ENCODE peak calls at places on chromosomes 7 and 10, in ten cellular contexts. E is SK-N-SH, F is aorta, R is GM23248, Y is pancreas, D is IMR-90, S is mesendoderm, W is HL-60, P is ovary, K is bronchial epithelial cell. A is an unnamed sample. For H3K27me3, the result is how much of the 10 kb centered on the place peaks cover.

GRCh38 chr10:91909178-91909677 is at the start of gene FGFBP3:
- DNase-seq in E (peak), F (no peak), R (peak), Y (peak), D (peak), S (peak), W (peak), P (peak), K (peak), A (no peak)

GRCh38 chr10:87578799-87579401 is 74.2 kb downstream of the MINPP1 start:
- DNase-seq in E (no peak), F (no peak), R (peak), Y (no peak), D (peak), S (no peak), W (no peak), P (no peak), K (peak), A (no peak)

GRCh38 chr10:17756557-17757208 is 4.7 kb downstream of the TMEM236 start:
- DNase-seq in E (no peak), F (no peak), R (peak), Y (no peak), D (peak), S (no peak), W (no peak), P (no peak), K (peak), A (no peak)

GRCh38 chr10:131188494-131188893 is 123.0 kb downstream of the TCERG1L start:
- DNase-seq in E (no peak), F (no peak), R (no peak), Y (no peak), D (no peak), S (no peak), W (no peak), P (no peak), K (no peak), A (no peak)

GRCh38 chr10:17061418-17061817 is 68.2 kb downstream of the CUBN start:
- DNase-seq in E (no peak), F (no peak), R (peak), Y (no peak), D (peak), S (peak), W (no peak), P (no peak), K (no peak), A (no peak)

GRCh38 chr7:39265912-39266591 is 288.3 kb downstream of the POU6F2 start:
- DNase-seq in E (no peak), F (no peak), R (no peak), Y (no peak), D (no peak), S (no peak), W (no peak), P (no peak), K (no peak), A (no peak)

GRCh38 chr10:31623466-31623865 is 304.4 kb downstream of the ZEB1 start:
- DNase-seq in E (no peak), F (no peak), R (peak), Y (no peak), D (peak), S (no peak), W (no peak), P (no peak), K (no peak), A (no peak)

GRCh38 chr7:156147104-156147503 is 334.8 kb upstream of the SHH start:
- DNase-seq in E (no peak), F (no peak), R (no peak), Y (peak), D (no peak), S (no peak), W (no peak), P (no peak), K (no peak), A (no peak)

GRCh38 chr7:115099906-115100305 is 178.0 kb downstream of the MDFIC start:
- DNase-seq in E (no peak), F (no peak), R (peak), Y (peak), D (peak), S (no peak), W (no peak), P (no peak), K (peak), A (peak)

GRCh38 chr7:68980011-68980410 is 618.3 kb upstream of the AUTS2 start:
- DNase-seq in E (no peak), F (no peak), R (peak), Y (no peak), D (no peak), S (no peak), W (no peak), P (no peak), K (peak), A (no peak)

GRCh38 chr7:101410743-101411476 is 48.2 kb downstream of the COL26A1 start:
- DNase-seq in E (peak), F (no peak), R (peak), Y (peak), D (no peak), S (peak), W (no peak), P (no peak), K (no peak), A (no peak)

GRCh38 chr10:21724695-21725371 is 190.8 kb downstream of the MLLT10 start:
- DNase-seq in E (peak), F (peak), R (peak), Y (peak), D (peak), S (peak), W (peak), P (peak), K (peak), A (peak)

GRCh38 chr7:12094365-12094921 is 116.7 kb upstream of the TMEM106B start:
- DNase-seq in E (no peak), F (no peak), R (no peak), Y (no peak), D (no peak), S (peak), W (no peak), P (no peak), K (peak), A (no peak)

GRCh38 chr10:10663587-10663986 is 354.1 kb upstream of the CELF2 start:
- DNase-seq in E (no peak), F (no peak), R (no peak), Y (no peak), D (no peak), S (no peak), W (peak), P (no peak), K (no peak), A (no peak)

GRCh38 chr10:118594392-118595063 is 920 bp downstream of the PRLHR start:
- DNase-seq in E (peak), F (peak), R (peak), Y (no peak), D (peak), S (peak), W (no peak), P (peak), K (peak), A (no peak)
- H3K27me3 ChIP-seq in E (under half), F (under half), R (under half), Y (under half), D (under half), S (under half), W (under half), P (under half), K (under half), A (under half)

DNA sequence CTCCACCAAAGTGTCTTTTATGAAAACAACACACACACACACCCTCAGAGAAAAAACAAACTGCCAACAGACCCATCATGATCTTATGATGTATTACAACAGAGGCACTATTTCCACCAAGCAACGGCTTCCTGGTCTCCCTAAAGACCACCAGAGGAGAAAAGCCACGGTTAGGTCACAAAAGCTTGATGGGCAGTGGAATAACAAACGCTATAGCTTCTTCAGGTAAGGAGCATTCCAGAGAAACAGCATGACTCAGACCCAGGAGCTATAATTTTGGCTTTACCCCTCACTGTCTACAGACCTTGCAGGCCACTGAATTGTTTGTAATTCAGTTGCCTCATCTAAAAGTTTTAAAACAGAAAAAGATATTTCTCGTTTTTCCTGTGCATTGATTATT is 105.7 kb upstream of the GPR141 start:
- DNase-seq in E (no peak), F (no peak), R (no peak), Y (no peak), D (no peak), S (peak), W (no peak), P (no peak), K (no peak), A (no peak)
- H3K27me3 ChIP-seq in E (under half), F (under half), R (under half), Y (under half), D (under half), S (under half), W (under half), P (under half), K (under half), A (under half)

GRCh38 chr10:75414527-75414926 is 13.0 kb upstream of the ZNF503 start:
- DNase-seq in E (no peak), F (no peak), R (no peak), Y (no peak), D (no peak), S (no peak), W (no peak), P (no peak), K (no peak), A (no peak)
- H3K27me3 ChIP-seq in E (under half), F (under half), R (under half), Y (under half), D (under half), S (under half), W (under half), P (under half), K (under half), A (under half)

GRCh38 chr7:140056431-140056830 is 6.3 kb downstream of the PARP12 start:
- DNase-seq in E (no peak), F (no peak), R (no peak), Y (no peak), D (no peak), S (no peak), W (no peak), P (no peak), K (no peak), A (no peak)
- H3K27me3 ChIP-seq in E (under half), F (under half), R (under half), Y (under half), D (under half), S (under half), W (under half), P (under half), K (under half), A (under half)

GRCh38 chr7:42080831-42081230 is 156.2 kb downstream of the GLI3 start:
- DNase-seq in E (no peak), F (no peak), R (no peak), Y (no peak), D (peak), S (no peak), W (no peak), P (no peak), K (no peak), A (no peak)

GRCh38 chr7:42082144-42082543 is 154.9 kb downstream of the GLI3 start:
- DNase-seq in E (no peak), F (no peak), R (peak), Y (no peak), D (peak), S (no peak), W (no peak), P (no peak), K (peak), A (peak)

GRCh38 chr7:42083284-42083683 is 153.7 kb downstream of the GLI3 start:
- DNase-seq in E (no peak), F (no peak), R (no peak), Y (no peak), D (no peak), S (no peak), W (no peak), P (no peak), K (no peak), A (no peak)

GRCh38 chr7:42084263-42084662 is 152.7 kb downstream of the GLI3 start:
- DNase-seq in E (no peak), F (no peak), R (no peak), Y (no peak), D (no peak), S (no peak), W (no peak), P (no peak), K (no peak), A (no peak)

DNA sequence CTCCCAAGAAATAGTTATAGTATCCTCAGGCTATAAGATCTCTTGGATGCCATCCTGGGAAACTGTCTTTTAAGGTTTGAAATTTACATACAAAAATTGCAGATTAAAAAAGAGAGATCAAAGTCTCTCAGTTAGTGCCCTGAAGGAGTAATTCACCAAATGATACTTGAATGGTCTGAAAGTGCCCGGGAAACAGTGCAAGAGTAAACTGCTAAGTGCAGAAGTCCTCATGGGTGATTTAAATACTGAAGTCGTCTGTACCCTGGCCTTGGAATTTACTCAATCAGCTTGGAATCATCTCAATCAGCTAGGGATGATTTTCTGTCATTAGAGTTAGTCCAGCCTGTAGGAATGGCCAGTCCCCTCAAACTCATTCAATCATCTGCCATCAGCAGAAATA is 155.3 kb downstream of the GLI3 start:
- DNase-seq in E (no peak), F (no peak), R (no peak), Y (no peak), D (no peak), S (no peak), W (no peak), P (no peak), K (no peak), A (no peak)
- H3K27me3 ChIP-seq in E (under half), F (under half), R (under half), Y (under half), D (under half), S (under half), W (under half), P (under half), K (under half), A (under half)

GRCh38 chr10:78817361-78817760 is 251.4 kb upstream of the ZMIZ1 start:
- DNase-seq in E (no peak), F (no peak), R (no peak), Y (no peak), D (no peak), S (no peak), W (peak), P (no peak), K (no peak), A (no peak)

GRCh38 chr10:78813526-78814429 is 255.0 kb upstream of the ZMIZ1 start:
- DNase-seq in E (no peak), F (no peak), R (no peak), Y (no peak), D (no peak), S (no peak), W (no peak), P (no peak), K (no peak), A (no peak)

GRCh38 chr10:78812571-78813318 is 256.0 kb upstream of the ZMIZ1 start:
- DNase-seq in E (no peak), F (no peak), R (no peak), Y (no peak), D (no peak), S (no peak), W (no peak), P (no peak), K (no peak), A (no peak)

GRCh38 chr10:78815702-78816334 is 252.9 kb upstream of the ZMIZ1 start:
- DNase-seq in E (no peak), F (no peak), R (no peak), Y (no peak), D (no peak), S (no peak), W (no peak), P (no peak), K (no peak), A (no peak)

DNA sequence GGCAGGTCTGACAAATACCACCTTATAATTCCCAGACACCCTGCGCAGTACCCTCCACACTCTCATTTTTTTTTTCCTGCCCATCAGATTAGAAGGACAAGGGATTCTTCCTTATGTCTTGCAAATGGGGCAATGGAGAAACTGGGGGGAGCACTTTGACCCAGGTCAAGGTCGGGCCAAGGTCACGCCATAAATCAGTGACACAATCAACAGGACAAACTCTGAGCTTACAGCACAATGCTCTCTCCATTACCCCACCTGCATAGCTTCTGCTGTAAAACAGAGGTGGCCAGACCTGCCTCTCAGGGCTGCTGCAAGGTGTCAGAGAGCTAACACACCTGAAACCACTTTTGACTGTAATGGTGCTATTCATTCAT is 254.3 kb upstream of the ZMIZ1 start:
- DNase-seq in E (no peak), F (no peak), R (no peak), Y (no peak), D (no peak), S (no peak), W (no peak), P (no peak), K (no peak), A (no peak)
- H3K27me3 ChIP-seq in E (under half), F (under half), R (under half), Y (under half), D (half or more), S (under half), W (under half), P (under half), K (under half), A (under half)

DNA sequence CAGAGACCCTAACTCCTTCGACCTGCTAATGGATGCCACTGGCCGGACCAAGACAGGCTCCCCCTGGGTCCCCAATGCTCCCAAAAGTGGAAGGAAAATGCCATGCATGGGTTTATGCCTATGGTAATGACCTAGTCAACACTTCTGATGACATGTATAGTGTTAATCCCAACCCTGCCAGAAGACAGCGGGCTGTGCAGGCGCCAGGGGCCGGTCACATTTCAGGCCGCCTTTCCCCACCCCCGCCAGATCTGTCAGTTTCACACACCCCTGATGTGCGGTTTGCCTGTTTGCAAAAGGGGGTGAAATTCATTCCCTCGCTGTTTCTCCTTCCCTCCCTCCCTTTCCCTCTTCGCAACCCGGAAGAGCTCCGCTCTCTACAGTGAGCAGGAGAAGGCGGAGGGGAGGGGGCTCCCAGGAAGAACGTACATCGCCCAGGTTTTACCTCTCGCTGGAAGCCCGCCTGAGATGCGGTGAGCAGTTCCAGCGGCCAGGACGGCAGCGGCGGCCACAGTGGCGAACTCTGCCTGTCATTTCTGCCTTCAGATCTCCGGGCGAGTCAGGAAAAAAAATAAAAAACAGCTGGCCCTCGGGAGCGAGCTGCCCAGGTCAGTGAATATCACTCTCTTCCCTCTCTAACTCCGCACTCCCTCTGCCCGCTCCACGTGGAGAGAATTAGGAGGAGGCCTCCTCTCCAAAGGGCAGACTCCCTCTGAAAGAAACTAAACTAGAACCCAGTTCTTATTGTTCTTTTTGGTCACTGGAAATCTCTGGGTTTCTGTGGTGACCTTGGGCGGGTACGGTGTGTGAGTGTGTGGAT is 9.4 kb upstream of the GATA3 start:
- DNase-seq in E (peak), F (peak), R (no peak), Y (no peak), D (no peak), S (peak), W (no peak), P (no peak), K (no peak), A (no peak)
- H3K27me3 ChIP-seq in E (under half), F (under half), R (half or more), Y (half or more), D (half or more), S (under half), W (under half), P (under half), K (half or more), A (half or more)

GRCh38 chr7:27168265-27168947 is 3.1 kb upstream of the HOXA9 start:
- DNase-seq in E (peak), F (peak), R (peak), Y (no peak), D (no peak), S (peak), W (no peak), P (no peak), K (no peak), A (no peak)

GRCh38 chr7:27171636-27172387 is 2.3 kb downstream of the HOXA10 start:
- DNase-seq in E (no peak), F (peak), R (peak), Y (no peak), D (no peak), S (peak), W (no peak), P (no peak), K (no peak), A (no peak)

GRCh38 chr7:27170494-27170811 is 3.7 kb downstream of the HOXA10 start:
- DNase-seq in E (no peak), F (no peak), R (no peak), Y (no peak), D (no peak), S (no peak), W (no peak), P (no peak), K (no peak), A (no peak)

GRCh38 chr7:27170936-27171635 is 3.0 kb downstream of the HOXA10 start:
- DNase-seq in E (no peak), F (peak), R (peak), Y (no peak), D (no peak), S (peak), W (no peak), P (peak), K (no peak), A (no peak)

DNA sequence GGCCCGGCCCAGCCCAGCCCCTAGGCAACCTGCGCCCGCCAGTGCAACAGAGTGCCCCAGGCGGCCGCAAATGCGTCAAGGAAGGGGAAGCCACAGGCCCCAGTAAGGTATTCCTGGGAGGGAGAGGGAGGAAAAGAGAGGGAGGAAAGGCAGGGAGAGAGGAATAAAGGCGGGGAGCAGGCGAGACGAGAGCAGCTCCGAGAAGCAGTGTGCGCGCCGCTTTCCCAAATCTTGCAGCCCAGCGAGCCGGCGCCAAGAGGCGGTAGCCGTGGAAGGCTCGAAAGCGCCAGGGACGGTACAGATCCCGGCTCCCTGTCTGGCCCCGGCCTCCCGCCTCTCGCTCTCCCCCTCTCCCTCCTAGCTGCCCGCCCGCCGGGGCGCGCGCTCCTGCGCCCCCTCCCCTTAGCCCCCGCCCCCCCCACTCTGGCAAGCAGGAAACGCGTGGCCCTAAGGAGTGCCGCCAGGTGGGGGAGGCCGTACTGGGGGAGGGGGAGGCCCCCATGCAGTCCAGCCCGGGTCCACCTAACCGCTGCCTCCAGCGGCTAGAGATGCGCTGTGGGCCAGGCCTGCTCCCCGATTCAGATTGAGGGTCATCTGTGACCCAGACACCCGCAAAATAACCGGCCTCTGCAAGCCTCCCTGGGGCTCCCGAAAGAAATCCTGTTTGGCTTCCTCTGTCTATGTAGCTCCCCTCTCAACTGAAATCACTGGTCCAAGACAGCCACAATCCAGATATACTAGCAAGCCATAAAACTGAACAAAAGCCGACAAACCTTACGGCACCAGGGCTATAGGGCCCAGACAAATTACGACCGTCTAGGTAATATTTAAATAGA is 4.2 kb downstream of the HOXA10 start:
- DNase-seq in E (no peak), F (peak), R (peak), Y (no peak), D (no peak), S (peak), W (no peak), P (peak), K (no peak), A (no peak)
- H3K27me3 ChIP-seq in E (half or more), F (under half), R (under half), Y (half or more), D (half or more), S (half or more), W (half or more), P (under half), K (half or more), A (under half)

A was measured in kidney epithelial cell.